ENCODE peak calls at places on chromosomes 12 and 14, in four cellular contexts. R is astrocyte of the spinal cord, Z is body of pancreas, Y is cardiac muscle cell. D is an unnamed sample.

GRCh38 chr14:63551338-63551737 is 8.2 kb upstream of the PPP2R5E start:
- DNase-seq in R (peak; percentile 9), Z (no peak), Y (peak; percentile 12), D (no peak)

GRCh38 chr12:108691995-108692808 is 39.1 kb downstream of the CORO1C start:
- DNase-seq in R (peak; percentile 50), Z (no peak), Y (no peak), D (peak; percentile 35)

GRCh38 chr12:21941522-21942376 is 523 bp upstream of the ABCC9 start:
- DNase-seq in R (peak; percentile 39), Z (peak; percentile 75), Y (peak; percentile 58), D (peak; percentile 40)

GRCh38 chr14:73526036-73526984 is 10.6 kb upstream of the ACOT1 start:
- DNase-seq in R (peak; percentile 51), Z (peak; percentile 89), Y (no peak), D (no peak)

GRCh38 chr14:77862154-77862783 is 62.4 kb downstream of the ADCK1 start:
- DNase-seq in R (peak; percentile 65), Z (peak; percentile 84), Y (peak; percentile 71), D (peak; percentile 73)

GRCh38 chr14:93975791-93976476 is 436 bp downstream of the ASB2 start:
- DNase-seq in R (no peak), Z (no peak), Y (no peak), D (no peak)

GRCh38 chr14:40129162-40129561 is 696.9 kb upstream of the FBXO33 start:
- DNase-seq in R (no peak), Z (no peak), Y (no peak), D (no peak)

GRCh38 chr14:80390911-80391310 is 179.6 kb upstream of the DIO2 start:
- DNase-seq in R (peak; percentile 71), Z (no peak), Y (peak; percentile 53), D (peak; percentile 88)

GRCh38 chr12:68918960-68919359 is 14.0 kb downstream of the CPM start:
- DNase-seq in R (no peak), Z (no peak), Y (no peak), D (no peak)

GRCh38 chr12:24109381-24110039 is 160.0 kb upstream of the SOX5 start:
- DNase-seq in R (peak; percentile 48), Z (no peak), Y (peak; percentile 25), D (peak; percentile 58)

GRCh38 chr14:60327447-60328331 is 78.7 kb downstream of the PPM1A start:
- DNase-seq in R (no peak), Z (peak; percentile 78), Y (peak; percentile 45), D (peak; percentile 26)

GRCh38 chr12:104319028-104319427 is 15.5 kb downstream of the EID3 start:
- DNase-seq in R (no peak), Z (no peak), Y (no peak), D (no peak)

GRCh38 chr14:78737116-78737515 is 566.9 kb downstream of the NRXN3 start:
- DNase-seq in R (no peak), Z (no peak), Y (no peak), D (no peak)

GRCh38 chr12:15893260-15893659 is 11.1 kb downstream of the STRAP start:
- DNase-seq in R (no peak), Z (no peak), Y (no peak), D (no peak)

GRCh38 chr14:88983755-88984154 is 159.3 kb downstream of the TTC8 start:
- DNase-seq in R (peak; percentile 89), Z (no peak), Y (peak; percentile 86), D (peak; percentile 94)

GRCh38 chr14:90722590-90722989 is 93.6 kb downstream of the TTC7B start:
- DNase-seq in R (no peak), Z (no peak), Y (no peak), D (no peak)

GRCh38 chr12:45122776-45123380 is 72.0 kb upstream of the DBX2 start:
- DNase-seq in R (peak; percentile 35), Z (no peak), Y (peak; percentile 54), D (peak; percentile 56)

GRCh38 chr12:130953783-130954543 is at the start of gene ADGRD1:
- DNase-seq in R (no peak), Z (peak; percentile 60), Y (peak; percentile 75), D (peak; percentile 41)

GRCh38 chr12:55637467-55637866 is 775 bp downstream of the OR10P1 start:
- DNase-seq in R (no peak), Z (no peak), Y (no peak), D (no peak)

GRCh38 chr12:105659355-105660075 is 329.0 kb downstream of the C12orf75 start:
- DNase-seq in R (peak; percentile 31), Z (no peak), Y (no peak), D (peak; percentile 28)

GRCh38 chr12:108169671-108170070 is 40.6 kb downstream of the WSCD2 start:
- DNase-seq in R (no peak), Z (no peak), Y (no peak), D (no peak)

GRCh38 chr12:4268549-4269181 is 4.9 kb upstream of the CCND2 start:
- DNase-seq in R (no peak), Z (no peak), Y (no peak), D (no peak)

GRCh38 chr14:52960627-52961026 is 9.8 kb upstream of the FERMT2 start:
- DNase-seq in R (no peak), Z (no peak), Y (no peak), D (no peak)

GRCh38 chr12:77615331-77615730 is 215.4 kb upstream of the NAV3 start:
- DNase-seq in R (peak; percentile 9), Z (no peak), Y (peak; percentile 2), D (peak; percentile 35)

GRCh38 chr12:10310926-10311705 is 3.4 kb downstream of the KLRD1 start:
- DNase-seq in R (peak; percentile 8), Z (no peak), Y (peak; percentile 6), D (peak; percentile 40)

GRCh38 chr12:17928708-17929366 is 161.2 kb downstream of the RERGL start:
- DNase-seq in R (peak; percentile 84), Z (no peak), Y (peak; percentile 4), D (peak; percentile 84)

GRCh38 chr12:53196486-53196885 is 10.6 kb downstream of the ITGB7 start:
- DNase-seq in R (no peak), Z (no peak), Y (no peak), D (no peak)

GRCh38 chr12:103858953-103859601 is 18.0 kb upstream of the NT5DC3 start:
- DNase-seq in R (peak; percentile 98), Z (no peak), Y (peak; percentile 87), D (peak; percentile 98)

GRCh38 chr12:76495556-76495955 is 64.0 kb downstream of the OSBPL8 start:
- DNase-seq in R (no peak), Z (no peak), Y (no peak), D (no peak)
- TF ChIP-seq CTCF in R (no peak), Z (no peak), Y (no peak), D (no peak)

GRCh38 chr12:49092816-49093406 is 1.7 kb downstream of the DHH start:
- DNase-seq in R (no peak), Z (no peak), Y (no peak), D (no peak)

GRCh38 chr12:49094966-49095365 is 365 bp upstream of the DHH start:
- DNase-seq in R (no peak), Z (no peak), Y (no peak), D (no peak)

GRCh38 chr12:49094104-49094948 is at the start of gene DHH:
- DNase-seq in R (no peak), Z (peak; percentile 40), Y (peak; percentile 16), D (no peak)

GRCh38 chr12:49092086-49092815 is 2.4 kb downstream of the DHH start:
- DNase-seq in R (peak; percentile 35), Z (peak; percentile 38), Y (peak; percentile 66), D (peak; percentile 43)

DNA sequence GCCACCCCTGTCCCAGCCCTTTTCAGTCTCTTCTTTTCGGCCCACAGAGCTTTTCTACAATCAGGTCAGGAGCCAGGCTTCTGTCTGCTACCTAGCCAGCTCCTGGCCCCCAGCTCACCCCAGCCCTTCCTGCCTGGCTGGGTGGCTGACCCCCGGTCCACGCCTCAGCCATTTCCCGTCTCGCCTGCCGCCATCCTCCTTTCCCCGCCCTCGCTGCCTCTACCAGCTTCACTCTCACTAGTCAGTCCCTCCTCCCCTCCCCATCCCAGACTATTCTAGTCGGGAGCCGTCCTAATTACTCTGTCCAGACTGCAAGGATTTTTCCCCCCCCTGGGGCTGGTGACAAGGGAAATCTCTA is 876 bp downstream of the DHH start:
- DNase-seq in R (no peak), Z (no peak), Y (no peak), D (no peak)
- H3K4me3 ChIP-seq in R (peak overlapping the region; percentile 5), Z (no peak overlapping the region), Y (peak overlapping the region; percentile 13), D (no peak overlapping the region)

DNA sequence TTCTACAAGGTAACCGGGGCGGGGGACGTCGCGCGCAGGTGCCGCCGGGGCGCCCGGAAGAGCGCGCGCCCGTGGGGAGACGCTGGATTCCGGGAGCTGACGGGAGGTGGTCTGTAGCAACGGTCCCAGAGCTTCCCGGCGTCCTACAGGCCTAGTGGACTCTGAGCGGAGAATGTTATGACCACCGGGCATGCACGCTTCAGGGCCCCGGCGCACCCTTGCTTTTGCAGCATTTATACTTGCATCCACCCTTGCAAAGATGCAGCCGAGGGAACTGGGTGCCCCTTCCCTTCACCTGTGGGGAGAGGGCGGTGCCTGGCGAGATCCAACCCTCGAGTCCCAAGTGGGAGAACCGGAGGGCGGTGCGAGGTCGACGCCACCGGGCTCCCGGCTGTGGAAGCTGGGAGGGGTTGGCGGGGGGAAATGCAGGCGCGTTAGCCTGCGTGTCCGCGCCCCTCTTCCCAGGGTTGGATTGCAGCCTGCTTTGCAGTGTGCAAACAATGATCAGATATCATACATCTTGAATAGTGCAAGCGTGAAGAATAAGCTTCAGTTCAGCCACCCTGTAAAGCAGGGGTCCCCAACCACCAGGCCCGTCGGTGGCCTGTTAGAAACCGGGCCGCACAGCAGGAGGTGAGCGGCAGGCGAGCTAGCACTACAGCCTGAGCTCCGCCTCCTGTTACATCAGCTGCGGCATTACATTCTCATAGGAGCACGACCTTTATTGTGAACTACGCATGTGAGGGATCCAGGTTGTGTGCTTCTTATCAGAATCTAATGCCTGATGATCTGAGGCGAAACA is 576 bp downstream of the ERP29 start:
- DNase-seq in R (peak; percentile 76), Z (peak; percentile 83), Y (peak; percentile 84), D (peak; percentile 91)
- TF ChIP-seq CTCF in R (no peak), Z (no peak), Y (no peak), D (no peak)

DNA sequence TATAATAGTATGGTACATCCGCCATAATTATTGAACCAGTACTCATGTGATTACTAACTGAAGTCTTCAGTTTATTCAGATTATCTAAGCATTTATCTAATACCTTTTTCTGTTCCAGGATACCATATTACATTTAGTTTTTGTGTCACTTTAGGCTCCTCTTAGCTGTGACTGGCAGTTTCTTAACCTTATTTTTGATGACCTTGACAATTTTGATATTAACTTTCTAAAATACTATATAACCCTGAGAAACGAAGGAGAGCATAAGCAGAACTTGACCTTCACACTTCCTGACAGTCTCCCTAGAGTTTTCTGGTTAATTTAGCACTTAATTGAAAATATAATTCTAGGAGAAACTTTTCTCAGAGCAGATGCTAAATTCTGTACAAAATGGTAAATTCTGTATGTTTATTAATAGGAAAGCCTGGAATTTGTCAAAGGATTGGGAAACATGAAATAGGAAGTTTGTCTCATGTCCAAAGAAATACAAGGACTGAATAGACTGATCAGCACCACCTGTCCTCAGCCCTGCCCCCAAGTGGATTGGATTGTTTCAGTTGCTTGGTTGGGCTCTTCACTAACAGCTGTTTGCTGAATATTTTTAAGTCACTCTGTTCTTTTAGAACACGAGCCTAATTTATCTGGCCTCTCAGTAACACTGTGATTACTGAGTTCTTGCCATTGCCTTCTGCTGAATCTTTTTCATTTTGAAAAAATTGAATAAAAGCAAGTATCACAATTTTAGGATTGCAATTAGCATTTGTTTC is 6.0 kb downstream of the BICDL1 start:
- DNase-seq in R (no peak), Z (no peak), Y (no peak), D (no peak)
- H3K4me3 ChIP-seq in R (no peak overlapping the region), Z (no peak overlapping the region), Y (no peak overlapping the region), D (no peak overlapping the region)

GRCh38 chr14:48580692-48581091 is 905.3 kb upstream of the MDGA2 start:
- DNase-seq in R (no peak), Z (no peak), Y (no peak), D (no peak)
- TF ChIP-seq CTCF in R (no peak), Z (no peak), Y (no peak), D (no peak)